ENCODE peak calls at places on chromosomes 1 and 21, in seven cellular contexts. B is fibroblast of lung; T is A549; R is pancreas; U is K562; I is CD8-positive, alpha-beta T cell; Z is IMR-90. C is an unnamed sample. For H3K4me1, the result is how much of the 10 kb centered on the place peaks cover.

GRCh38 chr1:67647036-67647798 is 37.8 kb upstream of the GADD45A start:
- DNase-seq in B (peak), T (no peak), R (no peak), U (no peak), I (no peak), Z (no peak), C (peak)

GRCh38 chr21:15001773-15002647 is 62.8 kb downstream of the NRIP1 start:
- DNase-seq in B (no peak), T (no peak), R (no peak), U (no peak), I (no peak), Z (no peak), C (no peak)

GRCh38 chr1:156901590-156901900 is 8.0 kb downstream of the PEAR1 start:
- DNase-seq in B (no peak), T (no peak), R (no peak), U (no peak), I (no peak), Z (no peak), C (no peak)

GRCh38 chr1:99704356-99704816 is 58.5 kb downstream of the PALMD start:
- DNase-seq in B (no peak), T (no peak), R (no peak), U (no peak), I (no peak), Z (no peak), C (no peak)

GRCh38 chr1:158371188-158371953 is 17.7 kb downstream of the CD1E start:
- DNase-seq in B (no peak), T (no peak), R (no peak), U (no peak), I (no peak), Z (no peak), C (no peak)

GRCh38 chr1:1332774-1333480 is 1.8 kb downstream of the TAS1R3 start:
- DNase-seq in B (no peak), T (no peak), R (no peak), U (no peak), I (no peak), Z (no peak), C (no peak)

GRCh38 chr1:40143891-40144575 is 17.2 kb upstream of the RLF start:
- DNase-seq in B (peak), T (peak), R (no peak), U (peak), I (peak), Z (peak), C (peak)

GRCh38 chr1:56710646-56711045 is 65.5 kb downstream of the PRKAA2 start:
- DNase-seq in B (peak), T (peak), R (no peak), U (no peak), I (no peak), Z (peak), C (no peak)

GRCh38 chr1:75233302-75233929 is 99.2 kb downstream of the LHX8 start:
- DNase-seq in B (peak), T (peak), R (no peak), U (peak), I (no peak), Z (peak), C (no peak)

GRCh38 chr1:91015794-91016550 is 5.9 kb downstream of the ZNF644 start:
- DNase-seq in B (peak), T (peak), R (no peak), U (no peak), I (no peak), Z (peak), C (no peak)

GRCh38 chr1:1437033-1437903 is 1.8 kb downstream of the VWA1 start:
- DNase-seq in B (no peak), T (no peak), R (peak), U (no peak), I (no peak), Z (no peak), C (no peak)

GRCh38 chr1:112410704-112411103 is 14.7 kb downstream of the CTTNBP2NL start:
- DNase-seq in B (no peak), T (no peak), R (no peak), U (no peak), I (no peak), Z (no peak), C (no peak)

GRCh38 chr1:10965621-10966226 is 46.7 kb upstream of the TARDBP start:
- DNase-seq in B (no peak), T (no peak), R (no peak), U (no peak), I (no peak), Z (no peak), C (no peak)

GRCh38 chr1:45326627-45327591 is at the start of gene HPDL:
- DNase-seq in B (peak), T (peak), R (peak), U (peak), I (no peak), Z (peak), C (peak)

GRCh38 chr1:45721207-45721606 is 29.2 kb downstream of the IPP start:
- DNase-seq in B (peak), T (no peak), R (no peak), U (no peak), I (no peak), Z (peak), C (no peak)

GRCh38 chr1:9438431-9439073 is 100.7 kb upstream of the SLC25A33 start:
- DNase-seq in B (peak), T (peak), R (no peak), U (no peak), I (no peak), Z (peak), C (no peak)

GRCh38 chr1:228315945-228316588 is 90.6 kb downstream of the TRIM11 start:
- DNase-seq in B (peak), T (no peak), R (peak), U (peak), I (no peak), Z (no peak), C (peak)

GRCh38 chr1:56183151-56183550 is 396.2 kb downstream of the PLPP3 start:
- DNase-seq in B (no peak), T (no peak), R (no peak), U (no peak), I (no peak), Z (no peak), C (no peak)

GRCh38 chr1:180643693-180644092 is 11.9 kb downstream of the XPR1 start:
- DNase-seq in B (peak), T (no peak), R (no peak), U (no peak), I (no peak), Z (peak), C (peak)

GRCh38 chr1:37703061-37703460 is 10.7 kb downstream of the CDCA8 start:
- DNase-seq in B (no peak), T (no peak), R (no peak), U (no peak), I (no peak), Z (no peak), C (no peak)

GRCh38 chr1:9112961-9113880 is 15.7 kb downstream of the GPR157 start:
- DNase-seq in B (no peak), T (peak), R (no peak), U (no peak), I (no peak), Z (peak), C (no peak)

GRCh38 chr1:48676822-48677221 is 99.9 kb downstream of the BEND5 start:
- DNase-seq in B (no peak), T (no peak), R (no peak), U (no peak), I (no peak), Z (no peak), C (no peak)

GRCh38 chr1:68384321-68384813 is 65.4 kb downstream of the RPE65 start:
- DNase-seq in B (peak), T (peak), R (no peak), U (no peak), I (no peak), Z (peak), C (no peak)

GRCh38 chr1:27413004-27413403 is 20.6 kb downstream of the GPR3 start:
- DNase-seq in B (no peak), T (no peak), R (no peak), U (no peak), I (no peak), Z (no peak), C (no peak)

GRCh38 chr1:11550664-11551283 is 71.8 kb downstream of the DISP3 start:
- DNase-seq in B (peak), T (peak), R (no peak), U (peak), I (no peak), Z (peak), C (no peak)

GRCh38 chr1:73943270-73943669 is 254.7 kb downstream of the LRRIQ3 start:
- DNase-seq in B (no peak), T (no peak), R (no peak), U (no peak), I (no peak), Z (no peak), C (no peak)

GRCh38 chr1:194069168-194069830 is 882.9 kb upstream of the B3GALT2 start:
- DNase-seq in B (peak), T (no peak), R (peak), U (no peak), I (no peak), Z (peak), C (peak)

GRCh38 chr1:27684176-27684575 is 12.2 kb upstream of the IFI6 start:
- DNase-seq in B (no peak), T (no peak), R (no peak), U (no peak), I (no peak), Z (no peak), C (no peak)

GRCh38 chr1:223695941-223696340 is 16.4 kb upstream of the CAPN2 start:
- DNase-seq in B (peak), T (no peak), R (no peak), U (no peak), I (no peak), Z (no peak), C (no peak)

GRCh38 chr1:150596976-150597375 is 17.6 kb upstream of the MCL1 start:
- DNase-seq in B (no peak), T (no peak), R (no peak), U (no peak), I (no peak), Z (no peak), C (no peak)

GRCh38 chr1:23528245-23528978 is 2.6 kb downstream of the E2F2 start:
- DNase-seq in B (peak), T (peak), R (peak), U (peak), I (peak), Z (peak), C (peak)

GRCh38 chr1:198147216-198147615 is 9.6 kb upstream of the NEK7 start:
- DNase-seq in B (no peak), T (no peak), R (no peak), U (no peak), I (no peak), Z (no peak), C (no peak)

GRCh38 chr1:47231314-47232186 is 475 bp downstream of the TAL1 start:
- DNase-seq in B (peak), T (peak), R (no peak), U (peak), I (no peak), Z (peak), C (no peak)

GRCh38 chr1:235888119-235888643 is 21.5 kb upstream of the LYST start:
- DNase-seq in B (no peak), T (no peak), R (no peak), U (no peak), I (peak), Z (no peak), C (no peak)

GRCh38 chr1:143667730-143668129 is 304.1 kb downstream of the FAM72C start:
- DNase-seq in B (no peak), T (no peak), R (no peak), U (no peak), I (no peak), Z (no peak), C (no peak)

GRCh38 chr1:61121631-61122030 is 39.3 kb downstream of the NFIA start:
- DNase-seq in B (no peak), T (no peak), R (no peak), U (no peak), I (no peak), Z (no peak), C (no peak)
- H3K4me1 ChIP-seq in B (under half), T (half or more), R (half or more), U (under half), I (under half), Z (under half), C (under half)

DNA sequence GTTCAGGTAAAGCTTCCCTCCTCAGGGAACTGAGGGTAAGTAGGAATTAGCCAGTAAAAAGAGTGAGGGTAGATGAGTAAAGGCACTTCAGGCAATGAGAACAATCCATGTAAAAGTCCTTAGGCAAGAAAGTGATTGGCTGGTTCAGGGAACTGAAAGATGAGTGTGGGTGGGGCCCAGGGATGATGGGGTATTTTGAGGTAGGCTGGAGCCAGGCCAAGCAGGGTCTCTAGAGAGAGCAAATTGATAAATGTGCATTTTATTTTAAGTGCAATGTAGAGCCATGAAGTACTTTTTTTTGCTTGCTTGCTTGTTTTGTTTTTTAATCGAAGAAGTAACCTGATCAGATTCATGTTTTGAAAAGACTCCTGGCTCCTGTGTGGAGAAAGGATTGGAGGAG is 26.5 kb downstream of the OSBPL9 start:
- DNase-seq in B (no peak), T (no peak), R (no peak), U (no peak), I (no peak), Z (no peak), C (no peak)
- H3K4me3 ChIP-seq in B (no peak), T (no peak), R (no peak), U (no peak), I (no peak), Z (no peak), C (no peak)

GRCh38 chr1:15885701-15886612 is 38.5 kb downstream of the SPEN start:
- DNase-seq in B (peak), T (peak), R (peak), U (peak), I (peak), Z (peak), C (peak)
- TF ChIP-seq CTCF in B (peak), T (peak), R (no peak), U (peak), I (no peak), Z (peak), C (no peak)

DNA sequence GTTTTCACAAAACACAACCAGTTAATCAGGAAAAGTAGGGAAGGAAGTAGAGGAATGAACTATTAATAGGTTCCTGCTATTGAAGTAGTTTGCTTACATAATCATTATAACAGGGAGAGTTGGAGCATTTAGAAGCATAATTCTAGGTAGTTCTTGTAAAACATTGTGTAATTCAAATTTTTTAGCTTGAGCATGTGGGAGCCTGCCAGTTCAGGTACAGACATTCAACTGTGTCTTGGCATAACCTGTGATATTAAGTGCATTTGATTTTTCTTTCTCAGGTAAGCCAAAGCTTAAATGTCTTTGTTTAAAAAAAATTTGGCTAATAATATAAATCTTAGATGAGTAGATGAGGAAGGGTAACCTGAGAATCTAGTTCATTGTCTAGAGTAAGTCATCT is 3.4 kb downstream of the YTHDF2 start:
- DNase-seq in B (no peak), T (no peak), R (no peak), U (no peak), I (no peak), Z (no peak), C (no peak)
- H3K4me1 ChIP-seq in B (under half), T (under half), R (under half), U (under half), I (half or more), Z (under half), C (under half)

GRCh38 chr1:207440634-207441033 is 13.5 kb upstream of the CR2 start:
- DNase-seq in B (no peak), T (no peak), R (no peak), U (no peak), I (no peak), Z (no peak), C (no peak)

DNA sequence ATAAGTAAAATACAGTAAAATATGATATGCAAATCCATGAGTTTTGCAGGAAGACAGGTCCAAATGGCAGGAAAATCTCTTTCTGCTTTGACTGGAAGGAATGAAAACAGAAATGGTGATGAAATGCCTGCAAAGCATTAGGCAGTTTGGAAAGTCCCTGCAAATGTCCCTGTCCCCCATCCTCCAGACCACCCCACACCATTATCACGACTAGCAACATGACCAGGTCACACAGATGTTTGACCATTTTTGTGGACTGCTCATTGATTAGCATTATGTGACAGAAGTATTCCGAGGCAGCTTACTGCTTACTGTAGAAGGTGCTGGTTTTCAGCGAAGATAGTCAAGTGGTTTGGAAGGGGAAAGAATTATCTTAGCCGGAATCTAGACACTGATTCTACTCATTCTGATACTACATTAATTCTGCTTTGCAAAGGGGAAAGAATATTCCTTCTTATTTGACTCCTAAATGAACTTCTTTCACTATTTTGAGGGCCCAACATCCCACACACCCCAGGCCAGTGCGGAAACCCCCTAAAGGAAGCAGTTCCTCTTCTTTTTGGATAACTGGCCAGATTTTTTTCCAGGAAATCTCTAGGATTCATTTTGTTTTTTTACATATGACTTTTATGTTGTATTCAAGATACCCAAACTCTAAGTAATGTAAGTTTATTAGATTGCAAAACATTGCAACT is 9.5 kb upstream of the CR2 start:
- DNase-seq in B (no peak), T (no peak), R (no peak), U (no peak), I (no peak), Z (no peak), C (no peak)
- H3K4me3 ChIP-seq in B (no peak), T (no peak), R (no peak), U (no peak), I (no peak), Z (no peak), C (no peak)

GRCh38 chr1:3403388-3404179 is 50.9 kb upstream of the ARHGEF16 start:
- DNase-seq in B (no peak), T (no peak), R (peak), U (no peak), I (no peak), Z (no peak), C (no peak)
- TF ChIP-seq CTCF in B (no peak), T (no peak), R (no peak), U (no peak), I (no peak), Z (no peak), C (peak)

GRCh38 chr1:182392045-182393028 is 747 bp upstream of the GLUL start:
- DNase-seq in B (peak), T (no peak), R (no peak), U (no peak), I (no peak), Z (peak), C (no peak)
- H3K4me1 ChIP-seq in B (under half), T (under half), R (under half), U (under half), I (under half), Z (under half), C (under half)

C was measured in BE2C.